ENCODE peak calls at places on chromosomes 7 and 10, in six cellular contexts. B, M, E, A, L and T are unnamed samples.

GRCh38 chr10:79142522-79143309 is 74.0 kb downstream of the ZMIZ1 start:
- DNase-seq in A (no peak), L (no peak), B (no peak), E (no peak), M (no peak), T (no peak)

GRCh38 chr10:52215745-52216361 is 98.2 kb upstream of the DKK1 start:
- DNase-seq in A (peak; percentile 41), M (peak; percentile 73), E (peak; percentile 37), B (peak; percentile 59), L (peak; percentile 81), T (no peak)

GRCh38 chr7:17937506-17938115 is 2.7 kb downstream of the SNX13 start:
- DNase-seq in M (no peak), B (no peak), A (no peak), L (peak; percentile 20), E (no peak), T (no peak)

GRCh38 chr10:77844713-77845454 is 81.7 kb downstream of the DLG5 start:
- DNase-seq in B (no peak), L (peak; percentile 83), E (peak; percentile 79), M (peak; percentile 70), A (no peak), T (no peak)

GRCh38 chr7:14504134-14504533 is 398.4 kb downstream of the DGKB start:
- DNase-seq in M (no peak), A (no peak), B (no peak), L (no peak), E (no peak), T (no peak)

GRCh38 chr7:116630932-116631449 is 41.0 kb upstream of the MET start:
- DNase-seq in E (no peak), L (peak; percentile 82), M (peak; percentile 96), B (peak; percentile 89), A (peak; percentile 26), T (peak; percentile 20)

GRCh38 chr10:3889961-3890522 is 105.0 kb upstream of the KLF6 start:
- DNase-seq in A (no peak), E (no peak), L (peak; percentile 87), B (no peak), M (peak; percentile 81), T (no peak)

GRCh38 chr7:142878315-142878714 is 7.2 kb downstream of the TRPV6 start:
- DNase-seq in B (no peak), A (no peak), E (no peak), L (no peak), M (no peak), T (no peak)

GRCh38 chr10:23514321-23514720 is 75.4 kb downstream of the OTUD1 start:
- DNase-seq in A (no peak), E (no peak), L (no peak), M (no peak), B (no peak), T (no peak)

GRCh38 chr10:110802551-110803238 is 69.0 kb upstream of the PDCD4 start:
- DNase-seq in A (no peak), E (peak; percentile 62), L (peak; percentile 94), B (peak; percentile 81), M (no peak), T (peak; percentile 70)

GRCh38 chr7:130397472-130397871 is 17.2 kb downstream of the CPA1 start:
- DNase-seq in B (no peak), E (no peak), L (no peak), M (no peak), A (no peak), T (no peak)

GRCh38 chr7:128136215-128136597 is 104.9 kb upstream of the LEP start:
- DNase-seq in M (no peak), L (no peak), B (no peak), E (no peak), A (no peak), T (no peak)

GRCh38 chr7:140672382-140673062 is at the start of gene ADCK2:
- DNase-seq in A (peak; percentile 95), B (peak; percentile 61), M (peak; percentile 24), E (peak; percentile 59), L (no peak), T (no peak)

GRCh38 chr10:52568309-52568708 is 204.3 kb downstream of the MBL2 start:
- DNase-seq in L (peak; percentile 37), B (no peak), M (no peak), E (no peak), A (no peak), T (no peak)

GRCh38 chr7:78134256-78134655 is 335.7 kb downstream of the PHTF2 start:
- DNase-seq in E (no peak), A (peak; percentile 50), L (peak; percentile 88), M (peak; percentile 33), B (no peak), T (no peak)

GRCh38 chr7:19117870-19118608 is 603 bp upstream of the TWIST1 start:
- DNase-seq in L (peak; percentile 21), M (no peak), A (no peak), E (no peak), B (no peak), T (no peak)

GRCh38 chr10:132133005-132133404 is 53.7 kb upstream of the DPYSL4 start:
- DNase-seq in E (no peak), B (no peak), M (no peak), A (no peak), L (no peak), T (no peak)

GRCh38 chr10:43395571-43396060 is 13.4 kb downstream of the HNRNPF start:
- DNase-seq in A (no peak), M (no peak), L (peak; percentile 28), B (no peak), E (no peak), T (no peak)

GRCh38 chr10:33041783-33042437 is 83.9 kb upstream of the ITGB1 start:
- DNase-seq in B (peak; percentile 16), A (no peak), E (no peak), L (no peak), M (no peak), T (no peak)

GRCh38 chr7:55069271-55069792 is 50.5 kb downstream of the EGFR start:
- DNase-seq in B (no peak), M (no peak), A (no peak), E (no peak), L (peak; percentile 41), T (no peak)

GRCh38 chr10:50224330-50224952 is 26.9 kb downstream of the ASAH2 start:
- DNase-seq in M (peak; percentile 72), B (peak; percentile 40), L (peak; percentile 74), A (peak; percentile 66), E (peak; percentile 25), T (no peak)

GRCh38 chr10:119516381-119517234 is 25.9 kb downstream of the RGS10 start:
- DNase-seq in A (peak; percentile 42), M (no peak), B (no peak), L (no peak), E (no peak), T (no peak)

GRCh38 chr10:89644967-89645741 is at the start of gene PANK1:
- DNase-seq in E (peak; percentile 88), A (peak; percentile 66), M (peak; percentile 84), L (peak; percentile 74), B (peak; percentile 72), T (peak; percentile 60)

GRCh38 chr7:30976381-30976780 is 12.6 kb downstream of the GHRHR start:
- DNase-seq in L (no peak), B (no peak), E (no peak), M (no peak), A (no peak), T (no peak)

GRCh38 chr7:32479574-32480200 is 10.5 kb downstream of the LSM5 start:
- DNase-seq in L (peak; percentile 52), A (peak; percentile 56), B (peak; percentile 33), M (peak; percentile 72), E (no peak), T (no peak)

GRCh38 chr7:121301441-121302213 is 27.2 kb upstream of the WNT16 start:
- DNase-seq in L (peak; percentile 27), M (no peak), A (no peak), E (no peak), B (no peak), T (no peak)

GRCh38 chr10:87927091-87927490 is 63.7 kb downstream of the PTEN start:
- DNase-seq in L (no peak), E (no peak), B (no peak), M (no peak), A (no peak), T (no peak)

GRCh38 chr7:33904680-33905388 is 505 bp upstream of the BMPER start:
- DNase-seq in E (no peak), A (no peak), L (peak; percentile 59), M (peak; percentile 46), B (no peak), T (no peak)
- TF ChIP-seq CTCF in E (no peak), A (no peak), L (peak; percentile 36), M (no peak), B (no peak), T (no peak)

DNA sequence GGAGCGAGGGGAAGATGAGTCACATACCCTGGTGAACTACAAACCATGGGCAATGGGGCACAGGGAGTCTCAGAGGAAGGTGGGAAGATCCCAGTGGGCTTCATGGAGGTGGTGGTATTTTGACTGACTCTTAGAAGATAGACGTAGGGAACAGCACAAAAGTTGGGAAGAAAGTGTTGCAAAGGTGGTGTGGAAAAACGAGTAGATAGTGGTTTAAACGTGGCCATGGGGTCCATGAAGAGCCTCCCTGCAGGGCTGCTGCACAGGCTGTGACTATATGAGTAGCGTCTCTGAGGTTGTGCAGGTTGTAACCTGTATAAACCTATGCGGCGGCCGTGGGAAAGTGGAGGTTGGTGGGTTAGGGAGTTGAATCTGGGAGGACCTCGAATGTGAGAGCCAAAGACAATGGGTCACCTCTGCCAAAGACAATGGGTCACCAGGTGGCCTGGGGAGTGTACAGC is 13.8 kb downstream of the LZTS2 start:
- DNase-seq in A (no peak), L (no peak), B (no peak), E (no peak), M (no peak), T (no peak)
- TF ChIP-seq POLR2A in A (no peak), L (no peak), B (no peak), E (no peak), M (no peak), T (no peak)

GRCh38 chr10:44467900-44468299 is 83.0 kb upstream of the CXCL12 start:
- DNase-seq in A (no peak), B (no peak), E (no peak), M (no peak), L (no peak), T (no peak)

GRCh38 chr10:44467090-44467489 is 82.2 kb upstream of the CXCL12 start:
- DNase-seq in L (no peak), A (no peak), B (no peak), E (no peak), M (no peak), T (no peak)

GRCh38 chr10:44470779-44471178 is 85.9 kb upstream of the CXCL12 start:
- DNase-seq in A (no peak), E (no peak), B (no peak), L (no peak), M (no peak), T (no peak)

GRCh38 chr10:44468525-44468924 is 83.6 kb upstream of the CXCL12 start:
- DNase-seq in M (no peak), B (no peak), A (no peak), E (no peak), L (no peak), T (no peak)

DNA sequence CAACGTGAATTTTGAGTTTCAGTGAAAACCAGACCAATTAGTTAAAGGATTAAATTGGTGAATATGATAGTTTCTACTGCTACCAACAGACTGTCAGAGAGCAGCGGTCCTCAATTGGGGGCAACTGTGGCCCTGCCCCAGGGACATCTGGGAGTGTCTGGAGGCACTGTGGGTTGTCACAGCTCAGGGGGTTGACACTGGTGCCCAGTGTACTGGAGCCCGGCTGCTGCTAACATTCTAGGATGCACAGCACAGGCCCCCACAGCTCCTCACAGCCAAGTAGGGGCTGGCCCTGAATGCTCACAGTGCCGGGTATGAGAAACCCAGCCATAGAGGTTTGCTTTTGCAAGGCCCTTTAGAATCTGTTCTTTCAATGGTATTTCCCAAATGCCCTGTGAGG is 84.1 kb upstream of the CXCL12 start:
- DNase-seq in E (no peak), M (no peak), B (no peak), L (no peak), A (no peak), T (no peak)
- H3K27ac ChIP-seq in E (no peak overlapping the region), M (no peak overlapping the region), B (no peak overlapping the region), L (no peak overlapping the region), A (no peak overlapping the region), T (no peak overlapping the region)

GRCh38 chr10:94439275-94439861 is 37.0 kb downstream of the TBC1D12 start:
- DNase-seq in E (no peak), A (no peak), L (peak; percentile 3), M (peak; percentile 14), B (peak; percentile 23), T (no peak)
- TF ChIP-seq CTCF in E (no peak), A (no peak), L (no peak), M (no peak), B (no peak), T (no peak)